ENCODE peak calls at places on chromosomes 1 and 21, in six cellular contexts. N, H, Z, V, W and P are unnamed samples.

GRCh38 chr1:209250970-209251636 is 332.4 kb upstream of the CAMK1G start:
- DNase-seq in V (no peak), W (no peak), H (no peak), Z (no peak), N (no peak), P (no peak)

GRCh38 chr1:23122023-23122738 is 46.5 kb downstream of the LUZP1 start:
- DNase-seq in H (no peak), Z (no peak), W (no peak), V (peak; percentile 24), N (no peak), P (no peak)

GRCh38 chr1:190478193-190479007 is 736 bp upstream of the BRINP3 start:
- DNase-seq in V (peak; percentile 46), H (peak; percentile 24), Z (no peak), N (peak; percentile 84), W (no peak), P (no peak)

GRCh38 chr21:26115899-26116298 is 54.7 kb downstream of the APP start:
- DNase-seq in Z (no peak), H (peak; percentile 6), N (no peak), V (no peak), W (no peak), P (no peak)

GRCh38 chr1:88877382-88877825 is 14.0 kb downstream of the GTF2B start:
- DNase-seq in W (no peak), Z (no peak), V (peak; percentile 41), N (peak; percentile 45), H (peak; percentile 5), P (no peak)

GRCh38 chr1:202278751-202279150 is 63.0 kb downstream of the UBE2T start:
- DNase-seq in N (no peak), Z (no peak), V (no peak), H (no peak), W (no peak), P (no peak)

GRCh38 chr1:119774746-119775495 is 6.2 kb upstream of the HMGCS2 start:
- DNase-seq in V (peak; percentile 58), H (no peak), N (no peak), W (no peak), Z (no peak), P (no peak)

GRCh38 chr1:243912347-243912746 is 62.3 kb upstream of the AKT3 start:
- DNase-seq in N (no peak), V (no peak), H (no peak), W (no peak), Z (no peak), P (no peak)

GRCh38 chr1:180585994-180586359 is 27.2 kb downstream of the OVAAL start:
- DNase-seq in V (no peak), N (no peak), H (no peak), W (no peak), Z (no peak), P (no peak)

DNA sequence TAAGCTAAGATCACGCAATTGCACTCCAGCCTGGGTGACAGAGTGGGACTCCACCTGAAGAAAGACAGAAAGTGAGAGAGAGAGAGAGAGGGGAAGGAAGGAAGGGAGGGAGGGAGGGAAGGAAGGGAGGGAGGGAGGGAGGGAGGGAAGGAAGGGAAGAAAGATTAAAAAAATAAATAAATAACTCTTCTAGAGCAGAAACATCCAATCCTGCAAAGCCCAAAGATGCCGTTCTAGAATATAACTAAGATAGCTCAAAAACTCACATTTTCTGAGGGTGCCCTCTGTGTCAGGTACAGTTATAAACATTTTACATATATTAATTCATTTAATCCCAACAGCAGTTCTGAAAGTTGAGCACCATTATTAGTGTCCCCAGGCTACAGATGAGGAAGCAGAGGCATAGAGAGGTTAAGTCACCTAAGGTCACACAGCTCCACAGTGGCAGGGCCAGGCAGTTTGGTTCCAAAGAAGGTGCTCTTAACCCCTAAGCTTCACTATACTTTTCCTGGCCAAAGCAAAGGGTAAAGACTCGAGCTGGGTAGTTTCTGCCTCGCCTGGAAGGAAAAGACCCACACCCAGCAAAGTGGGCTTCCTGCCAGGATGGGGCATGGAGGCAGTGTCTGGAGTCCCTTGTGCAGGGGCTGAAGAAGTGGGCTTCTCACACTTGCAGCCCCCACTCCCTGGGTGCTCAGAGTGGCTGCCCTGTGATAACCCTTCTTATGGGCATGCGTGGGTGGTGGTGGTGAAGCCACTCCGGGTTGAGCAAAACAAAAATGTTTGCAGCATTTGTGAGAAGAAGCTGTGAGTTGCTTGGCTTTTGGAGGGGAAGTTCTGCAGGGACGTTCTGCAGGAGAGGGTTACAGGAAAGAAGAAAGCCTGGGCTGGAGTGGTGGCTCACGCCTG is 7.9 kb upstream of the PIK3CD start:
- DNase-seq in N (no peak), H (no peak), Z (no peak), W (no peak), V (no peak), P (no peak)
- TF ChIP-seq CTCF in N (no peak), H (no peak), Z (no peak), W (no peak), V (no peak), P (no peak)

GRCh38 chr1:107153033-107153432 is 12.2 kb downstream of the NTNG1 start:
- DNase-seq in N (peak; percentile 59), H (no peak), Z (no peak), V (no peak), W (no peak), P (no peak)
- TF ChIP-seq CTCF in N (peak; percentile 72), H (no peak), Z (no peak), V (peak; percentile 21), W (no peak), P (no peak)

GRCh38 chr1:186212574-186213224 is 162.4 kb downstream of the TPR start:
- DNase-seq in H (peak; percentile 92), Z (no peak), N (peak; percentile 82), V (peak; percentile 87), W (no peak), P (peak; percentile 21)
- TF ChIP-seq CTCF in H (peak; percentile 96), Z (peak; percentile 87), N (peak; percentile 92), V (peak; percentile 87), W (peak; percentile 81), P (peak; percentile 100)

DNA sequence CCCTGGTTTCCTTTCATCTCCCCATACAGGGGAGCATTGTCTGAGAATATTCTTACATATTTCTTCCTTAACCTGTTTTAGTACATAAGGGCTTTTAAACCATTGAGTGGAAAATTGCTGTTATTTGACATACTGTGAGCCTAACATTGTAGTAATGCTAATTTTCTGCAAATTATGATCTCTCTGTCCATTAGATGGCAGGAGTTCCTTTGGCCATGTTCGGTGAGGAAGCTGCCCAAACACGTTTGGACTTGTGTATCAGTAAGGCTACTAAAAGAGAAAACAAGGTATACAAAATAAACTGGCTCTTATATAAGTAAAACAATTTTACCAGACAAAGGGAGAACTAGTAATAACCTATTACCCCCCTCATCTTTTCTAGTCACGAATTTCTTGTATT is 29.2 kb downstream of the CDC7 start:
- DNase-seq in H (peak; percentile 44), V (no peak), Z (no peak), N (no peak), W (no peak), P (no peak)
- TF ChIP-seq CTCF in H (peak; percentile 62), V (peak; percentile 30), Z (peak; percentile 24), N (peak; percentile 51), W (peak; percentile 26), P (no peak)